ENCODE peak calls at places on chromosomes 1 and 21, in ten cellular contexts. One of them, this sample, is unnamed.

GRCh38 chr1:216461466-216461865 is 38.2 kb upstream of the USH2A start:
- DNase-seq in COR-L47: no peak
- DNase-seq in pancreas: no peak
- DNase-seq in psoas muscle: no peak
- DNase-seq in IMR-90: peak; percentile 65
- DNase-seq in HS-5: no peak
- DNase-seq in effector memory CD8-positive, alpha-beta T cell: no peak
- DNase-seq in Caki2: no peak
- DNase-seq in fibroblast of the conjunctiva: no peak
- DNase-seq in AG09309: no peak
- DNase-seq in this sample: no peak

GRCh38 chr1:210344706-210345105 is 16.0 kb downstream of the HHAT start:
- DNase-seq in COR-L47: no peak
- DNase-seq in pancreas: no peak
- DNase-seq in psoas muscle: no peak
- DNase-seq in IMR-90: no peak
- DNase-seq in HS-5: peak; percentile 38
- DNase-seq in effector memory CD8-positive, alpha-beta T cell: no peak
- DNase-seq in Caki2: no peak
- DNase-seq in fibroblast of the conjunctiva: no peak
- DNase-seq in AG09309: no peak
- DNase-seq in this sample: no peak

GRCh38 chr1:34060901-34061415 is 104.1 kb downstream of the CSMD2 start:
- DNase-seq in COR-L47: no peak
- DNase-seq in pancreas: no peak
- DNase-seq in psoas muscle: peak; percentile 71
- DNase-seq in IMR-90: no peak
- DNase-seq in HS-5: no peak
- DNase-seq in effector memory CD8-positive, alpha-beta T cell: no peak
- DNase-seq in Caki2: no peak
- DNase-seq in fibroblast of the conjunctiva: peak; percentile 8
- DNase-seq in AG09309: no peak
- DNase-seq in this sample: no peak

GRCh38 chr1:22665752-22666151 is 12.7 kb downstream of the C1QB start:
- DNase-seq in COR-L47: peak; percentile 26
- DNase-seq in pancreas: no peak
- DNase-seq in psoas muscle: no peak
- DNase-seq in IMR-90: peak; percentile 43
- DNase-seq in HS-5: no peak
- DNase-seq in effector memory CD8-positive, alpha-beta T cell: no peak
- DNase-seq in Caki2: peak; percentile 18
- DNase-seq in fibroblast of the conjunctiva: no peak
- DNase-seq in AG09309: no peak
- DNase-seq in this sample: peak; percentile 8

GRCh38 chr1:4397196-4397595 is 257.2 kb upstream of the AJAP1 start:
- DNase-seq in COR-L47: peak; percentile 52
- DNase-seq in pancreas: no peak
- DNase-seq in psoas muscle: no peak
- DNase-seq in IMR-90: no peak
- DNase-seq in HS-5: no peak
- DNase-seq in effector memory CD8-positive, alpha-beta T cell: no peak
- DNase-seq in Caki2: no peak
- DNase-seq in fibroblast of the conjunctiva: no peak
- DNase-seq in AG09309: no peak
- DNase-seq in this sample: no peak

GRCh38 chr1:960371-961131 is at the start of gene KLHL17:
- DNase-seq in COR-L47: peak; percentile 48
- DNase-seq in pancreas: no peak
- DNase-seq in psoas muscle: peak; percentile 88
- DNase-seq in IMR-90: peak; percentile 45
- DNase-seq in HS-5: no peak
- DNase-seq in effector memory CD8-positive, alpha-beta T cell: peak; percentile 75
- DNase-seq in Caki2: peak; percentile 30
- DNase-seq in fibroblast of the conjunctiva: no peak
- DNase-seq in AG09309: no peak
- DNase-seq in this sample: peak; percentile 23

GRCh38 chr1:213244664-213245091 is 193.6 kb downstream of the RPS6KC1 start:
- DNase-seq in COR-L47: peak; percentile 49
- DNase-seq in pancreas: no peak
- DNase-seq in psoas muscle: no peak
- DNase-seq in IMR-90: peak; percentile 65
- DNase-seq in HS-5: peak; percentile 19
- DNase-seq in effector memory CD8-positive, alpha-beta T cell: peak; percentile 8
- DNase-seq in Caki2: peak; percentile 23
- DNase-seq in fibroblast of the conjunctiva: peak; percentile 52
- DNase-seq in AG09309: peak; percentile 33
- DNase-seq in this sample: peak; percentile 35

GRCh38 chr1:22055463-22055862 is 3.0 kb downstream of the CDC42 start:
- DNase-seq in COR-L47: no peak
- DNase-seq in pancreas: no peak
- DNase-seq in psoas muscle: no peak
- DNase-seq in IMR-90: no peak
- DNase-seq in HS-5: no peak
- DNase-seq in effector memory CD8-positive, alpha-beta T cell: no peak
- DNase-seq in Caki2: no peak
- DNase-seq in fibroblast of the conjunctiva: no peak
- DNase-seq in AG09309: no peak
- DNase-seq in this sample: no peak

GRCh38 chr1:235169986-235170385 is 8.9 kb upstream of the RBM34 start:
- DNase-seq in COR-L47: no peak
- DNase-seq in pancreas: no peak
- DNase-seq in psoas muscle: no peak
- DNase-seq in IMR-90: no peak
- DNase-seq in HS-5: no peak
- DNase-seq in effector memory CD8-positive, alpha-beta T cell: no peak
- DNase-seq in Caki2: no peak
- DNase-seq in fibroblast of the conjunctiva: no peak
- DNase-seq in AG09309: no peak
- DNase-seq in this sample: no peak

GRCh38 chr21:41635874-41636273 is 127.9 kb upstream of the TMPRSS2 start:
- DNase-seq in COR-L47: no peak
- DNase-seq in pancreas: no peak
- DNase-seq in psoas muscle: no peak
- DNase-seq in IMR-90: no peak
- DNase-seq in HS-5: no peak
- DNase-seq in effector memory CD8-positive, alpha-beta T cell: no peak
- DNase-seq in Caki2: no peak
- DNase-seq in fibroblast of the conjunctiva: no peak
- DNase-seq in AG09309: no peak
- DNase-seq in this sample: no peak

GRCh38 chr1:159196543-159196942 is 8.1 kb upstream of the ACKR1 start:
- DNase-seq in COR-L47: no peak
- DNase-seq in pancreas: no peak
- DNase-seq in psoas muscle: no peak
- DNase-seq in IMR-90: no peak
- DNase-seq in HS-5: no peak
- DNase-seq in effector memory CD8-positive, alpha-beta T cell: no peak
- DNase-seq in Caki2: no peak
- DNase-seq in fibroblast of the conjunctiva: no peak
- DNase-seq in AG09309: no peak
- DNase-seq in this sample: no peak

GRCh38 chr1:85628791-85629531 is 48.4 kb downstream of the CCN1 start:
- DNase-seq in COR-L47: no peak
- DNase-seq in pancreas: peak; percentile 63
- DNase-seq in psoas muscle: peak; percentile 58
- DNase-seq in IMR-90: peak; percentile 95
- DNase-seq in HS-5: peak; percentile 51
- DNase-seq in effector memory CD8-positive, alpha-beta T cell: no peak
- DNase-seq in Caki2: peak; percentile 68
- DNase-seq in fibroblast of the conjunctiva: peak; percentile 52
- DNase-seq in AG09309: peak; percentile 82
- DNase-seq in this sample: peak; percentile 82

GRCh38 chr1:214658785-214659184 is 55.8 kb downstream of the CENPF start:
- DNase-seq in COR-L47: no peak
- DNase-seq in pancreas: no peak
- DNase-seq in psoas muscle: no peak
- DNase-seq in IMR-90: peak; percentile 53
- DNase-seq in HS-5: no peak
- DNase-seq in effector memory CD8-positive, alpha-beta T cell: no peak
- DNase-seq in Caki2: peak; percentile 15
- DNase-seq in fibroblast of the conjunctiva: peak; percentile 21
- DNase-seq in AG09309: no peak
- DNase-seq in this sample: no peak

GRCh38 chr1:98468111-98468717 is 193.3 kb upstream of the SNX7 start:
- DNase-seq in COR-L47: peak; percentile 57
- DNase-seq in pancreas: no peak
- DNase-seq in psoas muscle: no peak
- DNase-seq in IMR-90: peak; percentile 81
- DNase-seq in HS-5: peak; percentile 54
- DNase-seq in effector memory CD8-positive, alpha-beta T cell: peak; percentile 27
- DNase-seq in Caki2: no peak
- DNase-seq in fibroblast of the conjunctiva: peak; percentile 64
- DNase-seq in AG09309: peak; percentile 31
- DNase-seq in this sample: peak; percentile 60

GRCh38 chr1:39178541-39179431 is 25.7 kb upstream of the MACF1 start:
- DNase-seq in COR-L47: no peak
- DNase-seq in pancreas: no peak
- DNase-seq in psoas muscle: no peak
- DNase-seq in IMR-90: peak; percentile 77
- DNase-seq in HS-5: peak; percentile 90
- DNase-seq in effector memory CD8-positive, alpha-beta T cell: no peak
- DNase-seq in Caki2: peak; percentile 82
- DNase-seq in fibroblast of the conjunctiva: no peak
- DNase-seq in AG09309: no peak
- DNase-seq in this sample: peak; percentile 97

GRCh38 chr1:18528616-18529015 is 47.9 kb downstream of the KLHDC7A start:
- DNase-seq in COR-L47: no peak
- DNase-seq in pancreas: no peak
- DNase-seq in psoas muscle: no peak
- DNase-seq in IMR-90: no peak
- DNase-seq in HS-5: no peak
- DNase-seq in effector memory CD8-positive, alpha-beta T cell: no peak
- DNase-seq in Caki2: no peak
- DNase-seq in fibroblast of the conjunctiva: no peak
- DNase-seq in AG09309: no peak
- DNase-seq in this sample: no peak

This sample was measured in RCC 7860.